ENCODE peak calls at places on chromosomes 6 and 20, in four cellular contexts. C is heart right ventricle; U is Peyer's patch; D is CD8-positive, alpha-beta memory T cell. I is an unnamed sample.

GRCh38 chr20:17431621-17432364 is 99.4 kb downstream of the BFSP1 start:
- DNase-seq in C (peak), U (no peak), D (peak), I (peak)

GRCh38 chr20:32808438-32808837 is 11.3 kb upstream of the MAPRE1 start:
- DNase-seq in C (no peak), U (no peak), D (no peak), I (no peak)

GRCh38 chr6:80211295-80211694 is 104.8 kb downstream of the BCKDHB start:
- DNase-seq in C (no peak), U (no peak), D (no peak), I (no peak)

GRCh38 chr20:44496976-44497375 is 21.3 kb downstream of the TTPAL start:
- DNase-seq in C (no peak), U (no peak), D (no peak), I (no peak)

GRCh38 chr6:35613762-35614161 is 75.0 kb downstream of the FKBP5 start:
- DNase-seq in C (no peak), U (no peak), D (no peak), I (no peak)

GRCh38 chr20:44780226-44780625 is 30.1 kb downstream of the RIMS4 start:
- DNase-seq in C (peak), U (no peak), D (no peak), I (no peak)

GRCh38 chr20:63185215-63185796 is 30.6 kb downstream of the YTHDF1 start:
- DNase-seq in C (no peak), U (no peak), D (no peak), I (no peak)

GRCh38 chr6:127300411-127300810 is 33.7 kb downstream of the RNF146 start:
- DNase-seq in C (no peak), U (no peak), D (no peak), I (no peak)

GRCh38 chr6:75501756-75502155 is 8.2 kb upstream of the FILIP1 start:
- DNase-seq in C (no peak), U (no peak), D (no peak), I (no peak)

GRCh38 chr6:29629571-29629970 is 3.4 kb downstream of the GABBR1 start:
- DNase-seq in C (no peak), U (no peak), D (no peak), I (no peak)

GRCh38 chr20:22575087-22575721 is 9.2 kb downstream of the FOXA2 start:
- DNase-seq in C (no peak), U (no peak), D (no peak), I (no peak)

GRCh38 chr6:11160199-11160598 is 48.7 kb upstream of the ERVFRD-1 start:
- DNase-seq in C (no peak), U (no peak), D (no peak), I (no peak)

GRCh38 chr6:52544325-52545022 is 32.4 kb downstream of the TRAM2 start:
- DNase-seq in C (no peak), U (no peak), D (no peak), I (no peak)

GRCh38 chr6:52545050-52545843 is 31.6 kb downstream of the TRAM2 start:
- DNase-seq in C (no peak), U (no peak), D (no peak), I (no peak)

GRCh38 chr6:52546192-52546591 is 30.7 kb downstream of the TRAM2 start:
- DNase-seq in C (no peak), U (no peak), D (no peak), I (no peak)

GRCh38 chr6:52546678-52547077 is 30.2 kb downstream of the TRAM2 start:
- DNase-seq in C (no peak), U (no peak), D (no peak), I (no peak)

DNA sequence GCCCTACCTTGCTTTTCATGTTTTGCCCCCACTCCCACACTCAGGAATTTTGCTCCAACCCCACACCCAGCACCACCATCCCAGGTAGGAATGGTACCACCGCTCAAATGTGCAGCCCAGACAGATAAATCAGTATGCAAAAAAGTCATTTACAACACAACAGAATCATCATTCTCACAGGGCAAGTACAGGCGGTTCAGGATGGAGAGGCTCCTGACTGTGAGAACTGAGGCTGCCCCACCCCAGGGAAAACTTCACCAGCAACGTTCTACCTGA is 31.1 kb downstream of the TRAM2 start:
- DNase-seq in C (no peak), U (no peak), D (no peak), I (no peak)
- H3K27ac ChIP-seq in C (no peak), U (no peak), D (no peak), I (no peak)

GRCh38 chr6:44131880-44132279 is 4.5 kb downstream of the TMEM63B start:
- DNase-seq in C (no peak), U (no peak), D (no peak), I (no peak)

GRCh38 chr6:44127186-44128019 is at the start of the genes MRPL14 and TMEM63B:
- DNase-seq in C (peak), U (peak), D (peak), I (peak)

GRCh38 chr6:44128020-44128917 is 915 bp downstream of the TMEM63B start:
- DNase-seq in C (peak), U (peak), D (no peak), I (no peak)

GRCh38 chr6:44132476-44132875 is 5.1 kb downstream of the TMEM63B start:
- DNase-seq in C (no peak), U (no peak), D (no peak), I (no peak)

GRCh38 chr6:44129841-44130322 is 2.5 kb downstream of the TMEM63B start:
- DNase-seq in C (no peak), U (no peak), D (no peak), I (no peak)
- H3K27ac ChIP-seq in C (no peak), U (no peak), D (peak), I (no peak)

DNA sequence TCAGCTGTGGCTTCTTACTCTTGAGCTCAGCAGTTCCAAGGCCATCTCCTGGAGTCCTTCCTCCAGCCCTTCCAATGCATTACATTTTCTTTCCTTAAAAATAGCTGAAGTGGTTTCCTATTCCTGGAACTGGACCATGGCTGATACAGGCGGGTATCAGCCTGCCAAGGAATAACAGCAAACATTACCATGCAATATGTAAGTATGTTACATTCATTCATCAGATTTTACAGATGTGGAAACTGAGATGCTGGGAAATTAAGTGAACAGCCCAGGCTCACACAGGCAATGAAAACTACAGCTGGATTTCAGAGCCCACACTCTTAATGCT is 100.4 kb downstream of the NRN1 start:
- DNase-seq in C (no peak), U (no peak), D (no peak), I (no peak)
- H3K27ac ChIP-seq in C (no peak), U (no peak), D (no peak), I (no peak)

GRCh38 chr6:138719744-138720143 is 53.8 kb upstream of the CCDC28A start:
- DNase-seq in C (no peak), U (no peak), D (no peak), I (no peak)
- H3K27ac ChIP-seq in C (no peak), U (no peak), D (no peak), I (no peak)

DNA sequence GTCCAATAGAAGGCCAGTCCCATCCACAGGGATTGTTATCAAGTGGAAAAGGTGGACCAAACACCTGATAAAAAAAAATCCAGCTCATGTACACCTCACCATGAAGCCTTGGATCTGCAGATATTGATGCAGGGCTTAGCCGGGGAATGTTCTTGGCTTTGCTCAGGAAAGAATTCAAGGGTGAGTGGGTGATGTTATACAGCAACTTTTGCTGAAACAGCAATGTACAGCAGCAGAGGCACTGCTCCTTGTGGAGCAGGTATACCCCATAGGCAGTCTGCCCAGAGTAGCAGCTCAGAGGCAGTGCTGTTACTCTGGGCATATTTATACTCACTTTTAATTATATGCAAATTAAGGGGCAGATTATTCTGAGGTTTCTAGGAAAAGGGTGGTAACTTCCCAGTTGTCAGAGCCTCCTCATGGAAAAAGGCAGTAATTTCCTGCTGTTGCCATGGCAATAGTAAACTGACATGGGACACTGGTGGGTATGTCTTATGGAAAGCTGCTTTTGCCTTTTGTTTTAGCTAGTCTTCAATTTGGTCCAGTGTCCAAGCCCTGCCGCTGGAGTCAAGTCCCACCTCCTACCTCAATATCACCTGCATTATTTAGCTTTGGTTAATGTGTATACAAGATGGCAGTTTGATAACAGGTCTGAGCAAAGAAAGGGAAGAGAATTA is 110.0 kb upstream of the JAG1 start:
- DNase-seq in C (peak), U (no peak), D (no peak), I (no peak)
- H3K27ac ChIP-seq in C (no peak), U (no peak), D (no peak), I (no peak)

DNA sequence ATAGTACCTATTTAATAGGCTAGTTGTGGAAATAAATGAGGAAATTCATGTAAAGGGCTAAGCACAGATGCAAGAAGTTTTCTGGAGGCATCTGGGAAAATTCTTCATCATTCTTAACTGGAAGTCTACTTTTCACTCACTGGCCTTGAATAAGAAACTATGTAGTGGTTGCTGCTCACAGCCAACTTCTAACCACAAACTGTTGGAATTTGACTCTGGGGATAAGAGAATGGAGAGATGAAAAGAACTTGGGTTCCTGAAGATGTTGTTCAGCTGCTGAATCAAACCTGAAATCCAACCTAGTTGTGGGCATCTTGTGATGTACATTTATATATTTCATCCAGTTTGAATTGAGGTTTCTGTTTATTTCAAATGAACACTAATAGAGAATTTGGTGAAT is 18.8 kb upstream of the MEI4 start:
- DNase-seq in C (no peak), U (no peak), D (no peak), I (no peak)
- H3K27ac ChIP-seq in C (no peak), U (no peak), D (no peak), I (no peak)

DNA sequence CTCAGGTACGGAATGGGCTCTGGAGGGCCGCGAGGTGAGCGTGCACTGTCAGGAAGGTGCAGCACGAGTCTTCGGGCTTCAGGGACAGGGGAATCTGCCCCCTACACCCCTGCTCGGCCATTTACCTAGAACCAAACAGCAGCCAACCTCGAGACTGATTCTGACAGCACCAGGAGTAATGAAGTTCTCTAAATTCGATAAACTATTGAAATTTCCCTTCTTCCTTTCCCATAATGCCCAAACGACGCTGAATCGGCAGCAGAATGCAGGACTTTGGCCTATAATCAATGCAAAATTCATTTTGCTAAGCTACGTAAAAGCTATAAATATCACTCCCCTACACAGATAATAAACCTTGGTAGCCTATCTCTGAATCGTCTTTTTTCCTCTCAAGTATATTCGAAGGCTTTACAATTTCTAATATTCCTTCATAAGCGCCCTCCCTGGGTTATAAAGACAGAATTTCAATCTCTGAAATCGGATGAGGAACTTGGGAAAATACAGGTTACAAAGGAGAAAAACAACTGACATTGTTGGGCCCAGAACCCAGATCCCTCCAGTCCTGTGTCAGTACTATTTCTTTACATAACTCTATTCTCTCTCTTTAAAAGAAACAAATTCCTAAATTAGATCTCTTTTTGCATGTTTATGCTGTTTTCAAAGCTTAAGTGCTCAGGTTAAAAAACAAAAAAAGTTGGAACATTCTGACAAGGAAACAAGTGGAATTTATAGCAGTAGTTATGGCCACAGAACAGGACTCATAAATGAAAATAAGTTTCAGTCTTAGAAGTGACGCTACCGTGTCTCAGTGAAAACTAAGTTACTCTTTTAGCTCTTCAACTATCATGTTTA is 84.7 kb downstream of the SESN1 start:
- DNase-seq in C (no peak), U (no peak), D (no peak), I (no peak)
- H3K27ac ChIP-seq in C (peak), U (peak), D (peak), I (peak)